ENCODE peak calls at places on chromosomes 1 and 21, in five cellular contexts. K, T, M, Y and J are unnamed samples.

GRCh38 chr1:88302843-88303486 is 381.1 kb upstream of the PKN2 start:
- DNase-seq in K (peak), T (peak), M (peak), Y (no peak), J (peak)

GRCh38 chr1:160125761-160126160 is 10.2 kb downstream of the ATP1A2 start:
- DNase-seq in K (no peak), T (no peak), M (no peak), Y (no peak), J (peak)

GRCh38 chr1:235206533-235207201 is 45.6 kb upstream of the RBM34 start:
- DNase-seq in K (no peak), T (no peak), M (no peak), Y (no peak), J (no peak)

GRCh38 chr21:27813750-27814149 is 846.9 kb upstream of the ADAMTS5 start:
- DNase-seq in K (no peak), T (peak), M (no peak), Y (no peak), J (no peak)

GRCh38 chr1:10189659-10190058 is 20.7 kb upstream of the KIF1B start:
- DNase-seq in K (no peak), T (no peak), M (no peak), Y (no peak), J (no peak)

GRCh38 chr1:202571719-202572339 is 138.4 kb downstream of the SYT2 start:
- DNase-seq in K (peak), T (peak), M (no peak), Y (no peak), J (peak)

GRCh38 chr1:227447531-227447990 is 115.8 kb upstream of the ZNF678 start:
- DNase-seq in K (peak), T (peak), M (no peak), Y (peak), J (peak)

GRCh38 chr1:143698016-143698415 is 273.8 kb downstream of the FAM72C start:
- DNase-seq in K (peak), T (peak), M (no peak), Y (no peak), J (peak)

GRCh38 chr1:183218039-183218618 is 32.1 kb downstream of the LAMC2 start:
- DNase-seq in K (no peak), T (no peak), M (no peak), Y (no peak), J (no peak)

GRCh38 chr1:154468480-154469240 is 33.4 kb upstream of the TDRD10 start:
- DNase-seq in K (no peak), T (no peak), M (no peak), Y (no peak), J (no peak)

GRCh38 chr21:22657786-22658185 is 1659.6 kb downstream of the NCAM2 start:
- DNase-seq in K (no peak), T (no peak), M (no peak), Y (no peak), J (no peak)

GRCh38 chr1:204738506-204738905 is 53.0 kb upstream of the LRRN2 start:
- DNase-seq in K (no peak), T (no peak), M (no peak), Y (no peak), J (no peak)

GRCh38 chr1:111139234-111139955 is 498 bp downstream of the DRAM2 start:
- DNase-seq in K (peak), T (peak), M (peak), Y (peak), J (peak)

GRCh38 chr21:44702111-44702972 is 5.4 kb downstream of the KRTAP10-12 start:
- DNase-seq in K (no peak), T (no peak), M (no peak), Y (no peak), J (no peak)

GRCh38 chr1:154849645-154850131 is 20.4 kb downstream of the KCNN3 start:
- DNase-seq in K (no peak), T (no peak), M (no peak), Y (no peak), J (no peak)

GRCh38 chr1:161420763-161421455 is 53.2 kb upstream of the CFAP126 start:
- DNase-seq in K (peak), T (peak), M (no peak), Y (no peak), J (no peak)

GRCh38 chr1:57824535-57824934 is 400.7 kb upstream of the DAB1 start:
- DNase-seq in K (no peak), T (no peak), M (no peak), Y (no peak), J (no peak)

GRCh38 chr1:182552527-182552926 is 36.5 kb downstream of the RNASEL start:
- DNase-seq in K (no peak), T (no peak), M (no peak), Y (no peak), J (no peak)

GRCh38 chr1:178220094-178220493 is 126.2 kb downstream of the RASAL2 start:
- DNase-seq in K (no peak), T (no peak), M (no peak), Y (no peak), J (peak)

GRCh38 chr1:213989071-213989739 is 1.4 kb downstream of the PROX1 start:
- DNase-seq in K (no peak), T (peak), M (no peak), Y (no peak), J (peak)